ENCODE peak calls at places on chromosomes 13 and 19, in four cellular contexts. One of them, this sample, is unnamed.

GRCh38 chr19:3375221-3376088 is 9.1 kb downstream of the NFIC start:
- DNase-seq in stimulated activated CD4-positive, alpha-beta T cell treated with anti-CD3 and anti-CD28 coated beads, Interleukin-1b, Interleukin-23, amount 100 ng/mL, for 48 hours: no peak
- DNase-seq in lower lobe of right lung: peak; percentile 72
- DNase-seq in cardiac muscle cell: peak; percentile 74
- DNase-seq in this sample: peak; percentile 64

GRCh38 chr13:78228211-78228610 is 309.6 kb upstream of the EDNRB start:
- DNase-seq in stimulated activated CD4-positive, alpha-beta T cell treated with anti-CD3 and anti-CD28 coated beads, Interleukin-1b, Interleukin-23, amount 100 ng/mL, for 48 hours: no peak
- DNase-seq in lower lobe of right lung: no peak
- DNase-seq in cardiac muscle cell: peak; percentile 30
- DNase-seq in this sample: no peak

GRCh38 chr19:1177322-1178114 is 3.5 kb upstream of the SBNO2 start:
- DNase-seq in stimulated activated CD4-positive, alpha-beta T cell treated with anti-CD3 and anti-CD28 coated beads, Interleukin-1b, Interleukin-23, amount 100 ng/mL, for 48 hours: no peak
- DNase-seq in lower lobe of right lung: no peak
- DNase-seq in cardiac muscle cell: peak; percentile 94
- DNase-seq in this sample: peak; percentile 67

GRCh38 chr19:5839312-5840017 is at the start of gene FUT6:
- DNase-seq in stimulated activated CD4-positive, alpha-beta T cell treated with anti-CD3 and anti-CD28 coated beads, Interleukin-1b, Interleukin-23, amount 100 ng/mL, for 48 hours: no peak
- DNase-seq in lower lobe of right lung: no peak
- DNase-seq in cardiac muscle cell: no peak
- DNase-seq in this sample: no peak

GRCh38 chr13:101116826-101117225 is 299.5 kb downstream of the NALCN start:
- DNase-seq in stimulated activated CD4-positive, alpha-beta T cell treated with anti-CD3 and anti-CD28 coated beads, Interleukin-1b, Interleukin-23, amount 100 ng/mL, for 48 hours: no peak
- DNase-seq in lower lobe of right lung: no peak
- DNase-seq in cardiac muscle cell: no peak
- DNase-seq in this sample: no peak

GRCh38 chr13:109670776-109671175 is 115.6 kb downstream of the IRS2 start:
- DNase-seq in stimulated activated CD4-positive, alpha-beta T cell treated with anti-CD3 and anti-CD28 coated beads, Interleukin-1b, Interleukin-23, amount 100 ng/mL, for 48 hours: no peak
- DNase-seq in lower lobe of right lung: no peak
- DNase-seq in cardiac muscle cell: no peak
- DNase-seq in this sample: no peak

GRCh38 chr19:30097746-30098280 is 155.8 kb downstream of the URI1 start:
- DNase-seq in stimulated activated CD4-positive, alpha-beta T cell treated with anti-CD3 and anti-CD28 coated beads, Interleukin-1b, Interleukin-23, amount 100 ng/mL, for 48 hours: no peak
- DNase-seq in lower lobe of right lung: no peak
- DNase-seq in cardiac muscle cell: no peak
- DNase-seq in this sample: no peak

GRCh38 chr19:16355293-16356043 is 30.8 kb downstream of the KLF2 start:
- DNase-seq in stimulated activated CD4-positive, alpha-beta T cell treated with anti-CD3 and anti-CD28 coated beads, Interleukin-1b, Interleukin-23, amount 100 ng/mL, for 48 hours: no peak
- DNase-seq in lower lobe of right lung: peak; percentile 66
- DNase-seq in cardiac muscle cell: peak; percentile 65
- DNase-seq in this sample: peak; percentile 30

GRCh38 chr19:48636859-48637448 is at the start of gene DBP:
- DNase-seq in stimulated activated CD4-positive, alpha-beta T cell treated with anti-CD3 and anti-CD28 coated beads, Interleukin-1b, Interleukin-23, amount 100 ng/mL, for 48 hours: no peak
- DNase-seq in lower lobe of right lung: peak; percentile 80
- DNase-seq in cardiac muscle cell: no peak
- DNase-seq in this sample: no peak

GRCh38 chr13:36837354-36838092 is 18.5 kb downstream of the RFXAP start:
- DNase-seq in stimulated activated CD4-positive, alpha-beta T cell treated with anti-CD3 and anti-CD28 coated beads, Interleukin-1b, Interleukin-23, amount 100 ng/mL, for 48 hours: no peak
- DNase-seq in lower lobe of right lung: no peak
- DNase-seq in cardiac muscle cell: no peak
- DNase-seq in this sample: no peak

GRCh38 chr19:6767357-6768235 is at the start of gene SH2D3A:
- DNase-seq in stimulated activated CD4-positive, alpha-beta T cell treated with anti-CD3 and anti-CD28 coated beads, Interleukin-1b, Interleukin-23, amount 100 ng/mL, for 48 hours: peak; percentile 96
- DNase-seq in lower lobe of right lung: peak; percentile 93
- DNase-seq in cardiac muscle cell: peak; percentile 56
- DNase-seq in this sample: peak; percentile 73

GRCh38 chr19:32415246-32415645 is 9.7 kb downstream of the DPY19L3 start:
- DNase-seq in stimulated activated CD4-positive, alpha-beta T cell treated with anti-CD3 and anti-CD28 coated beads, Interleukin-1b, Interleukin-23, amount 100 ng/mL, for 48 hours: no peak
- DNase-seq in lower lobe of right lung: no peak
- DNase-seq in cardiac muscle cell: no peak
- DNase-seq in this sample: no peak

GRCh38 chr13:114140909-114141255 is 8.5 kb upstream of the RASA3 start:
- DNase-seq in stimulated activated CD4-positive, alpha-beta T cell treated with anti-CD3 and anti-CD28 coated beads, Interleukin-1b, Interleukin-23, amount 100 ng/mL, for 48 hours: peak; percentile 30
- DNase-seq in lower lobe of right lung: no peak
- DNase-seq in cardiac muscle cell: no peak
- DNase-seq in this sample: no peak

GRCh38 chr13:79307433-79307861 is 98.6 kb downstream of the RBM26 start:
- DNase-seq in stimulated activated CD4-positive, alpha-beta T cell treated with anti-CD3 and anti-CD28 coated beads, Interleukin-1b, Interleukin-23, amount 100 ng/mL, for 48 hours: no peak
- DNase-seq in lower lobe of right lung: no peak
- DNase-seq in cardiac muscle cell: no peak
- DNase-seq in this sample: no peak

GRCh38 chr19:5977222-5977784 is 637 bp downstream of the RANBP3 start:
- DNase-seq in stimulated activated CD4-positive, alpha-beta T cell treated with anti-CD3 and anti-CD28 coated beads, Interleukin-1b, Interleukin-23, amount 100 ng/mL, for 48 hours: no peak
- DNase-seq in lower lobe of right lung: no peak
- DNase-seq in cardiac muscle cell: no peak
- DNase-seq in this sample: no peak

GRCh38 chr13:67328895-67329294 is 98.8 kb upstream of the PCDH9 start:
- DNase-seq in stimulated activated CD4-positive, alpha-beta T cell treated with anti-CD3 and anti-CD28 coated beads, Interleukin-1b, Interleukin-23, amount 100 ng/mL, for 48 hours: no peak
- DNase-seq in lower lobe of right lung: no peak
- DNase-seq in cardiac muscle cell: no peak
- DNase-seq in this sample: no peak

GRCh38 chr13:83350569-83350968 is 531.7 kb downstream of the SLITRK1 start:
- DNase-seq in stimulated activated CD4-positive, alpha-beta T cell treated with anti-CD3 and anti-CD28 coated beads, Interleukin-1b, Interleukin-23, amount 100 ng/mL, for 48 hours: no peak
- DNase-seq in lower lobe of right lung: no peak
- DNase-seq in cardiac muscle cell: peak; percentile 4
- DNase-seq in this sample: no peak

GRCh38 chr19:33389574-33390119 is 16.1 kb downstream of the CEBPG start:
- DNase-seq in stimulated activated CD4-positive, alpha-beta T cell treated with anti-CD3 and anti-CD28 coated beads, Interleukin-1b, Interleukin-23, amount 100 ng/mL, for 48 hours: no peak
- DNase-seq in lower lobe of right lung: no peak
- DNase-seq in cardiac muscle cell: no peak
- DNase-seq in this sample: no peak

GRCh38 chr19:33622505-33622808 is 704 bp downstream of the CHST8 start:
- DNase-seq in stimulated activated CD4-positive, alpha-beta T cell treated with anti-CD3 and anti-CD28 coated beads, Interleukin-1b, Interleukin-23, amount 100 ng/mL, for 48 hours: no peak
- DNase-seq in lower lobe of right lung: no peak
- DNase-seq in cardiac muscle cell: peak; percentile 7
- DNase-seq in this sample: no peak

GRCh38 chr19:51342631-51343569 is 961 bp upstream of the VSIG10L start:
- DNase-seq in stimulated activated CD4-positive, alpha-beta T cell treated with anti-CD3 and anti-CD28 coated beads, Interleukin-1b, Interleukin-23, amount 100 ng/mL, for 48 hours: no peak
- DNase-seq in lower lobe of right lung: no peak
- DNase-seq in cardiac muscle cell: no peak
- DNase-seq in this sample: no peak